ENCODE peak calls at places on chromosomes 16 and 17, in five cellular contexts. U is T-helper 2 cell, H is G401, Q is fibroblast of villous mesenchyme, C is left ventricle myocardium inferior. W is an unnamed sample.
A peak's percentile ranks its signal among the peaks of the same experiment; 100 is the strongest.

GRCh38 chr17:1006054-1006453 is 9.1 kb downstream of the TIMM22 start:
- DNase-seq in Q (no peak), C (no peak), U (no peak), H (no peak), W (no peak)

GRCh38 chr16:89374393-89374948 is 115.9 kb downstream of the ANKRD11 start:
- DNase-seq in C (no peak), U (no peak), Q (peak; percentile 78), H (peak; percentile 82), W (no peak)

GRCh38 chr17:44086364-44087311 is 16.1 kb downstream of the G6PC3 start:
- DNase-seq in H (no peak), C (no peak), Q (peak; percentile 86), U (no peak), W (no peak)

GRCh38 chr17:73283841-73284282 is 22.2 kb upstream of the CPSF4L start:
- DNase-seq in Q (no peak), H (peak; percentile 46), C (no peak), U (no peak), W (no peak)

GRCh38 chr16:59886021-59886420 is 1151.9 kb upstream of the GOT2 start:
- DNase-seq in C (peak; percentile 36), U (no peak), Q (no peak), H (peak; percentile 26), W (no peak)

GRCh38 chr16:9844361-9844760 is 337.9 kb downstream of the GRIN2A start:
- DNase-seq in Q (no peak), H (no peak), C (no peak), U (no peak), W (no peak)

GRCh38 chr17:79968116-79968515 is 67.6 kb downstream of the TBC1D16 start:
- DNase-seq in Q (no peak), C (no peak), H (no peak), U (no peak), W (peak; percentile 3)

GRCh38 chr16:11495066-11495407 is 91.7 kb downstream of the LITAF start:
- DNase-seq in U (no peak), Q (no peak), C (no peak), H (no peak), W (no peak)

GRCh38 chr17:62064791-62065563 is at the start of gene MED13:
- DNase-seq in H (peak; percentile 30), Q (peak; percentile 46), U (peak; percentile 61), C (peak; percentile 66), W (peak; percentile 81)

GRCh38 chr16:89093602-89094251 is at the start of gene ACSF3:
- DNase-seq in H (peak; percentile 40), U (peak; percentile 61), Q (peak; percentile 51), C (peak; percentile 69), W (peak; percentile 80)

GRCh38 chr16:1296688-1297412 is 12.6 kb upstream of the UBE2I start:
- DNase-seq in H (no peak), C (no peak), U (no peak), Q (peak; percentile 42), W (no peak)

GRCh38 chr17:50201226-50201854 is at the start of gene COL1A1:
- DNase-seq in Q (peak; percentile 93), U (no peak), C (peak; percentile 73), H (no peak), W (no peak)

GRCh38 chr17:49378311-49378710 is 16.3 kb upstream of the ZNF652 start:
- DNase-seq in H (no peak), Q (no peak), U (no peak), C (no peak), W (no peak)

GRCh38 chr17:67994827-67995567 is 1.3 kb downstream of the C17orf58 start:
- DNase-seq in H (peak; percentile 84), Q (peak; percentile 80), C (no peak), U (no peak), W (no peak)

GRCh38 chr16:12341423-12341822 is 364.9 kb downstream of the SNX29 start:
- DNase-seq in U (no peak), H (no peak), C (no peak), Q (peak; percentile 54), W (no peak)

GRCh38 chr16:72997141-72997542 is 50.8 kb downstream of the ZFHX3 start:
- DNase-seq in U (no peak), H (no peak), C (no peak), Q (peak; percentile 86), W (peak; percentile 47)

GRCh38 chr17:50861822-50862528 is 4.2 kb downstream of the TOB1 start:
- DNase-seq in Q (no peak), H (no peak), C (no peak), U (no peak), W (no peak)

GRCh38 chr16:65574311-65574966 is 452.6 kb upstream of the CDH11 start:
- DNase-seq in Q (no peak), H (no peak), U (no peak), C (no peak), W (no peak)